ENCODE peak calls at places on chromosomes 5 and 9, in eight cellular contexts. D is CD8-positive, alpha-beta memory T cell; C is psoas muscle; I is sigmoid colon; W is upper lobe of right lung; F is K562; J is CD8-positive, alpha-beta T cell; Y is left ventricle myocardium inferior. K is an unnamed sample.

GRCh38 chr5:141343242-141343952 is at the start of gene PCDHGA3:
- DNase-seq in Y (no peak), J (no peak), D (no peak), I (no peak), W (no peak), C (no peak), F (peak; percentile 50), K (no peak)

GRCh38 chr9:69672828-69673640 is 863 bp upstream of the APBA1 start:
- DNase-seq in C (peak; percentile 84), W (peak; percentile 92), D (peak; percentile 34), J (peak; percentile 66), I (peak; percentile 92), F (peak; percentile 58), Y (peak; percentile 83), K (peak; percentile 61)

GRCh38 chr5:122532035-122532434 is 220.0 kb downstream of the SNCAIP start:
- DNase-seq in F (no peak), C (no peak), Y (no peak), I (no peak), W (no peak), J (no peak), D (no peak), K (no peak)

GRCh38 chr9:91382298-91382697 is 20.6 kb upstream of the AUH start:
- DNase-seq in Y (no peak), W (no peak), I (no peak), C (no peak), D (no peak), F (no peak), J (no peak), K (no peak)

GRCh38 chr5:54004697-54005096 is 305.7 kb downstream of the ARL15 start:
- DNase-seq in W (no peak), I (no peak), J (no peak), C (no peak), Y (no peak), D (no peak), F (no peak), K (no peak)

GRCh38 chr9:73615557-73615956 is 463.9 kb downstream of the ANXA1 start:
- DNase-seq in C (no peak), Y (no peak), W (no peak), J (no peak), F (no peak), D (no peak), I (no peak), K (no peak)

GRCh38 chr5:156332245-156332644 is 5.3 kb downstream of the SGCD start:
- DNase-seq in Y (no peak), J (no peak), I (no peak), W (no peak), D (no peak), C (no peak), F (no peak), K (no peak)

GRCh38 chr5:112636288-112636731 is 101.4 kb upstream of the APC start:
- DNase-seq in F (no peak), W (no peak), C (no peak), D (no peak), I (no peak), Y (no peak), J (no peak), K (no peak)

GRCh38 chr5:143536364-143536763 is 132.9 kb upstream of the NR3C1 start:
- DNase-seq in I (no peak), W (no peak), F (no peak), D (no peak), J (no peak), Y (no peak), C (peak; percentile 27), K (peak; percentile 28)

DNA sequence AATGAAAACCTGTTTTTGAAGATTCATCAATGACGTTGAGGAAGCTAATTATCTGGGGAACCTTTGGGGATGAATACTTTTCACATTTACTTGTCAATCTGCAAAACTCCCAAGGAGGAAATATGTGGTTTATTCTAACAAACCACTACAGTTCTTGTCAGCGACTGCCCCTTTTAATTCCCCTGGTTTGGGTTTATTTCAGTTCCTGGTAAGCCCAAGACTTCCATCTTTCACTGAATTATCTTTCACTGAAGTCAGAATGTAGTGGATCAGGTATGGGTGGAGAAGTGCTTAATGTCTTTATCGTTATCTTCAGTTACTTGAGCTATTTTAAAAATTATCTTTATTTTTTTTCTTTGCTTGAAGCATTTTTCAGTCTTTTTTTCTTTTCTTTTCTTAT is 40.2 kb downstream of the TLR4 start:
- DNase-seq in J (no peak), D (no peak), C (no peak), W (no peak), F (no peak), I (no peak), Y (no peak), K (no peak)
- H3K4me3 ChIP-seq in J (no peak overlapping the region), D (no peak overlapping the region), C (peak overlapping the region; percentile 60), W (no peak overlapping the region), F (no peak overlapping the region), I (no peak overlapping the region), Y (peak overlapping the region; percentile 67), K (no peak overlapping the region)

DNA sequence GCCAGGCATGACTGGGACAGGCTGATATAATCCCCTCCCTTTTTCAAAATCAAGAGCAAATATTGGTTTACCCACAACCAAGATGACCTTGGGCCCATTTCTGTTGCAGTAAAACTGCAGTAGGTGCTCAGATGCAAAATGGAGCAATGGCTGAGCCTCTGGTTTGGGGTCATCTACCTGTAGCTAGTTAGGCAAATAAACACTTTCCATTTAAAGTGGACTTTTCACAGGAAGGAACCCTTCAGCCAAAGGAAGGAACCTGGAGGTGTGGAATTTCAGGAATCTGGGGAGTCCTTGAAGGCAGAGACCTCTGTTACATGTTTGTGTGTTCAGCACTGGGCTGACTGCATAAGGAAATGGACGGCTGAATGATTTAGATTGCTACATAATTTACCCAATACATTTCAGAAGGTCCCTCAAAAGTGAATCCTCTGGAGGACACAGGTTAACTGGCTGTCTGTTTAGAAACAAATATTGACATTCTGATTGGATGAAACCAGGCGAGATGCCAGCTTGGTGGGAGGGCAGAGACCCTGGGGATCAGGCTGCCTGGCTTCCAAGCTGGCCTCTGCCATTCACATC is 170.1 kb upstream of the ZNF618 start:
- DNase-seq in C (no peak), Y (no peak), W (no peak), I (no peak), F (no peak), D (no peak), J (no peak), K (no peak)
- H3K27ac ChIP-seq in C (no peak overlapping the region), Y (no peak overlapping the region), W (peak overlapping the region; percentile 17), I (no peak overlapping the region), F (no peak overlapping the region), D (no peak overlapping the region), J (no peak overlapping the region), K (no peak overlapping the region)

DNA sequence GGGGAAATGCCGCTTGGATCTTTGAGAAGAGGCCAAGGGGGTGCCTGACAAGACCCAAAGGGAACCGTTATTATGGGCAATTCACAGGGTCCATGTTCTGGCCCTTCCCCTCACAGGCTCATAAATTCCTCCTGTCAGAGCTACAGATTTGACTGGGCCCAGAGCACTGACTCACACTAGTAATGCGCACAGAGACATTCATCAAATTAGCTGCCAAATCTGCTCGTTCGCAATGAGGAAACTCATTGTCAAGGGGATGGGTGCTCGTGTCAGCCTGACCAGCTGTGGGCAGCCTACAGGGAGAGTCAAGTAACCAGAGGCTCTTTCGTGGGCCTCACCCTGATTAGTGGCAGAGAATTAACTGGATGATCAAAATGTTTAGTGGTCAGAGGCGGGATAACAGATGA is 377.4 kb downstream of the ACTL7B start:
- DNase-seq in I (peak; percentile 64), D (no peak), F (no peak), C (peak; percentile 28), Y (no peak), J (no peak), W (no peak), K (peak; percentile 17)
- H3K4me1 ChIP-seq in I (peaks cover 32% of the 10 kb centered on the region), D (no peaks in the 10 kb centered on the region), F (no peaks in the 10 kb centered on the region), C (peaks cover 45% of the 10 kb centered on the region), Y (peaks cover 13% of the 10 kb centered on the region), J (no peaks in the 10 kb centered on the region), W (no peaks in the 10 kb centered on the region), K (peaks cover 11% of the 10 kb centered on the region)

DNA sequence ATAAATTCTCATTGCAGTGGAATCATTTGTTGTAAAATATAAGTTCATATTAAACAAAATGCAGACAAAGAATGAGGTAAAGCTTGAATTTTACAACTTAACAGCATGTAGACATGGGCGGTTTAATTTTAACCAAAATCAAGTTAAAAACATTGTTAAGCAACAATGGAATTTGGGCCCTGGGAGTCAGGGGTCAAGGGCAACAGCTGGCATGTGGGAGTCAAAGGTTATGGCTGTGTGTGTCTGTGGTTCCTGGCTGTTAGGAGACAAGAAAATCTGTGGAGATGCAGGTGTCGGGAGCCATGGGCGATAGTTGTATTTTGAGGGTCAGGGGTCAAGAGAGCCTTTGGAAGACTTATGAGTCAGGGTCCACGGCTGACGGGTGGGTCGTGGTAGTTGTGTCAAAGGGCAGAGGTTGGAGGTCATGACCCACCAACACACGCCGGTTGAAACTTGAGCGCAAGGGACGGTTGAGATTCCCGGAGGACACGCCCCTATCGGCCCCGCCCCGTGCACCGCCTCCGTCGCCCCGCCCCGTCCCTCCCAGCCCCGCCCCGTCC is 443 bp upstream of the RANBP17 start:
- DNase-seq in D (no peak), C (no peak), J (no peak), Y (no peak), F (no peak), I (no peak), W (no peak), K (no peak)
- H3K4me3 ChIP-seq in D (no peak overlapping the region), C (no peak overlapping the region), J (no peak overlapping the region), Y (peak overlapping the region; percentile 75), F (no peak overlapping the region), I (no peak overlapping the region), W (peak overlapping the region; percentile 60), K (no peak overlapping the region)